ENCODE peak calls at places on chromosomes 6 and 20, in four cellular contexts. One of them, this sample, is unnamed.

GRCh38 chr6:2429460-2429859 is 184.1 kb upstream of the GMDS start:
- DNase-seq in CD8-positive, alpha-beta T cell: no peak
- DNase-seq in GM04504: peak
- DNase-seq in RPMI8226: no peak
- DNase-seq in this sample: no peak

GRCh38 chr6:41477572-41477971 is 68.6 kb upstream of the FOXP4 start:
- DNase-seq in RPMI8226: no peak
- DNase-seq in GM04504: no peak
- DNase-seq in CD8-positive, alpha-beta T cell: no peak
- DNase-seq in this sample: no peak

GRCh38 chr6:24686408-24686807 is 19.5 kb downstream of the ACOT13 start:
- DNase-seq in CD8-positive, alpha-beta T cell: no peak
- DNase-seq in RPMI8226: no peak
- DNase-seq in GM04504: no peak
- DNase-seq in this sample: no peak

GRCh38 chr6:37602360-37602759 is 95.3 kb downstream of the MDGA1 start:
- DNase-seq in GM04504: no peak
- DNase-seq in CD8-positive, alpha-beta T cell: no peak
- DNase-seq in RPMI8226: no peak
- DNase-seq in this sample: no peak

GRCh38 chr6:42224222-42225042 is 6.8 kb upstream of the MRPS10 start:
- DNase-seq in CD8-positive, alpha-beta T cell: no peak
- DNase-seq in RPMI8226: no peak
- DNase-seq in GM04504: peak
- DNase-seq in this sample: peak

GRCh38 chr6:161080263-161080970 is 88.8 kb downstream of the MAP3K4 start:
- DNase-seq in RPMI8226: no peak
- DNase-seq in CD8-positive, alpha-beta T cell: no peak
- DNase-seq in GM04504: no peak
- DNase-seq in this sample: no peak

GRCh38 chr6:44275271-44275748 is 5.1 kb downstream of the TMEM151B start:
- DNase-seq in CD8-positive, alpha-beta T cell: no peak
- DNase-seq in GM04504: no peak
- DNase-seq in RPMI8226: no peak
- DNase-seq in this sample: no peak

GRCh38 chr6:1485678-1486077 is 96.3 kb downstream of the FOXF2 start:
- DNase-seq in CD8-positive, alpha-beta T cell: no peak
- DNase-seq in GM04504: peak
- DNase-seq in RPMI8226: no peak
- DNase-seq in this sample: peak

GRCh38 chr6:22784611-22785010 is 215.2 kb downstream of the HDGFL1 start:
- DNase-seq in RPMI8226: no peak
- DNase-seq in CD8-positive, alpha-beta T cell: no peak
- DNase-seq in GM04504: no peak
- DNase-seq in this sample: no peak

GRCh38 chr20:54190200-54190599 is 16.4 kb upstream of the CYP24A1 start:
- DNase-seq in RPMI8226: no peak
- DNase-seq in GM04504: no peak
- DNase-seq in CD8-positive, alpha-beta T cell: no peak
- DNase-seq in this sample: no peak

GRCh38 chr20:50546729-50547314 is 36.6 kb downstream of the PTPN1 start:
- DNase-seq in RPMI8226: peak
- DNase-seq in CD8-positive, alpha-beta T cell: no peak
- DNase-seq in GM04504: no peak
- DNase-seq in this sample: no peak

GRCh38 chr20:19786311-19786710 is 28.3 kb downstream of the RIN2 start:
- DNase-seq in GM04504: peak
- DNase-seq in RPMI8226: no peak
- DNase-seq in CD8-positive, alpha-beta T cell: no peak
- DNase-seq in this sample: peak

GRCh38 chr6:10522929-10523573 is 1.9 kb downstream of the GCNT2 start:
- DNase-seq in RPMI8226: no peak
- DNase-seq in GM04504: no peak
- DNase-seq in CD8-positive, alpha-beta T cell: no peak
- DNase-seq in this sample: no peak

GRCh38 chr6:83411731-83412130 is 19.1 kb downstream of the ME1 start:
- DNase-seq in GM04504: no peak
- DNase-seq in RPMI8226: no peak
- DNase-seq in CD8-positive, alpha-beta T cell: no peak
- DNase-seq in this sample: no peak

GRCh38 chr20:35698298-35699126 is 640 bp downstream of the NFS1 start:
- DNase-seq in CD8-positive, alpha-beta T cell: no peak
- DNase-seq in GM04504: no peak
- DNase-seq in RPMI8226: peak
- DNase-seq in this sample: no peak

GRCh38 chr20:64011366-64011779 is 24.6 kb upstream of the C20orf204 start:
- DNase-seq in RPMI8226: no peak
- DNase-seq in CD8-positive, alpha-beta T cell: no peak
- DNase-seq in GM04504: no peak
- DNase-seq in this sample: no peak

GRCh38 chr20:62860924-62861691 is 514 bp downstream of the TCFL5 start:
- DNase-seq in RPMI8226: peak
- DNase-seq in CD8-positive, alpha-beta T cell: peak
- DNase-seq in GM04504: no peak
- DNase-seq in this sample: no peak

GRCh38 chr6:168155193-168155592 is 76.2 kb upstream of the FRMD1 start:
- DNase-seq in CD8-positive, alpha-beta T cell: no peak
- DNase-seq in RPMI8226: no peak
- DNase-seq in GM04504: peak
- DNase-seq in this sample: no peak

GRCh38 chr6:86937219-86938079 is at the start of gene HTR1E:
- DNase-seq in CD8-positive, alpha-beta T cell: no peak
- DNase-seq in RPMI8226: peak
- DNase-seq in GM04504: no peak
- DNase-seq in this sample: no peak

GRCh38 chr20:37915800-37916570 is 13.1 kb downstream of the VSTM2L start:
- DNase-seq in RPMI8226: no peak
- DNase-seq in GM04504: no peak
- DNase-seq in CD8-positive, alpha-beta T cell: no peak
- DNase-seq in this sample: no peak

GRCh38 chr6:129765008-129765407 is 55.0 kb upstream of the ARHGAP18 start:
- DNase-seq in CD8-positive, alpha-beta T cell: no peak
- DNase-seq in GM04504: no peak
- DNase-seq in RPMI8226: no peak
- DNase-seq in this sample: no peak

GRCh38 chr6:89895273-89895874 is 1.1 kb downstream of the GJA10 start:
- DNase-seq in GM04504: peak
- DNase-seq in CD8-positive, alpha-beta T cell: no peak
- DNase-seq in RPMI8226: no peak
- DNase-seq in this sample: peak

GRCh38 chr20:53370345-53370961 is 223.2 kb downstream of the ZNF217 start:
- DNase-seq in CD8-positive, alpha-beta T cell: no peak
- DNase-seq in RPMI8226: no peak
- DNase-seq in GM04504: no peak
- DNase-seq in this sample: no peak

GRCh38 chr6:36349240-36349639 is 12.6 kb upstream of the BNIP5 start:
- DNase-seq in GM04504: no peak
- DNase-seq in RPMI8226: peak
- DNase-seq in CD8-positive, alpha-beta T cell: no peak
- DNase-seq in this sample: no peak

GRCh38 chr6:133964052-133964451 is 11.0 kb downstream of the TBPL1 start:
- DNase-seq in CD8-positive, alpha-beta T cell: no peak
- DNase-seq in GM04504: no peak
- DNase-seq in RPMI8226: no peak
- DNase-seq in this sample: peak

GRCh38 chr6:55379486-55379885 is 52.2 kb downstream of the GFRAL start:
- DNase-seq in CD8-positive, alpha-beta T cell: no peak
- DNase-seq in GM04504: no peak
- DNase-seq in RPMI8226: no peak
- DNase-seq in this sample: no peak

GRCh38 chr6:1611322-1611571 is 1.5 kb downstream of the FOXC1 start:
- DNase-seq in GM04504: no peak
- DNase-seq in CD8-positive, alpha-beta T cell: no peak
- DNase-seq in RPMI8226: peak
- DNase-seq in this sample: no peak

GRCh38 chr6:83168556-83168955 is 24.5 kb downstream of the PGM3 start:
- DNase-seq in CD8-positive, alpha-beta T cell: no peak
- DNase-seq in RPMI8226: no peak
- DNase-seq in GM04504: no peak
- DNase-seq in this sample: no peak